ENCODE peak calls at places on chromosome 22, in six cellular contexts. L, Z, U, M, V and B are unnamed samples.

GRCh38 chr22:46454910-46455269 is 82.5 kb downstream of the CELSR1 start:
- DNase-seq in Z (no peak), V (no peak), U (no peak), L (peak), M (no peak), B (no peak)

GRCh38 chr22:38623357-38623756 is 32.8 kb downstream of the FAM227A start:
- DNase-seq in Z (no peak), M (no peak), L (no peak), V (no peak), U (no peak), B (no peak)

GRCh38 chr22:36048911-36049677 is 20.5 kb upstream of the RBFOX2 start:
- DNase-seq in L (no peak), V (no peak), U (no peak), M (no peak), Z (no peak), B (no peak)

GRCh38 chr22:17832665-17833064 is 58.4 kb upstream of the BID start:
- DNase-seq in M (no peak), U (no peak), L (no peak), Z (no peak), V (no peak), B (no peak)

GRCh38 chr22:30272781-30273180 is 6.1 kb upstream of the OSM start:
- DNase-seq in L (no peak), M (no peak), U (no peak), Z (no peak), V (no peak), B (no peak)

GRCh38 chr22:38699143-38699542 is 1.6 kb downstream of the JOSD1 start:
- DNase-seq in M (no peak), L (no peak), U (no peak), V (no peak), Z (peak), B (no peak)

GRCh38 chr22:38832005-38832978 is 11.5 kb downstream of the NPTXR start:
- DNase-seq in M (no peak), U (peak), V (no peak), Z (no peak), L (peak), B (no peak)

GRCh38 chr22:28141614-28142013 is 222.6 kb upstream of the PITPNB start:
- DNase-seq in M (no peak), Z (no peak), U (no peak), L (no peak), V (no peak), B (peak)

GRCh38 chr22:38872831-38873248 is 824 bp upstream of the CBX6 start:
- DNase-seq in M (no peak), U (peak), Z (peak), L (no peak), V (peak), B (no peak)